ENCODE peak calls at places on chromosomes 6 and 20, in four cellular contexts. R is uterus, Z is upper lobe of right lung, I is fibroblast of lung. K is an unnamed sample.

GRCh38 chr6:124110514-124110913 is 306.8 kb downstream of the NKAIN2 start:
- DNase-seq in R (no peak), Z (no peak), I (no peak), K (no peak)

GRCh38 chr6:39911513-39912125 is 22.6 kb downstream of the MOCS1 start:
- DNase-seq in R (no peak), Z (no peak), I (no peak), K (no peak)

GRCh38 chr20:48189177-48189576 is 403.9 kb upstream of the SULF2 start:
- DNase-seq in R (no peak), Z (no peak), I (peak), K (no peak)

GRCh38 chr6:168150551-168151444 is 71.8 kb upstream of the FRMD1 start:
- DNase-seq in R (peak), Z (peak), I (no peak), K (no peak)

GRCh38 chr6:168576388-168576787 is 135.4 kb downstream of the SMOC2 start:
- DNase-seq in R (no peak), Z (no peak), I (no peak), K (no peak)

GRCh38 chr6:154951400-154952200 is 43.5 kb upstream of the TIAM2 start:
- DNase-seq in R (no peak), Z (no peak), I (no peak), K (no peak)

GRCh38 chr6:30258204-30258603 is 45.0 kb upstream of the TRIM26 start:
- DNase-seq in R (no peak), Z (no peak), I (no peak), K (no peak)

GRCh38 chr20:36109251-36109947 is 45.1 kb upstream of the EPB41L1 start:
- DNase-seq in R (no peak), Z (no peak), I (no peak), K (no peak)

DNA sequence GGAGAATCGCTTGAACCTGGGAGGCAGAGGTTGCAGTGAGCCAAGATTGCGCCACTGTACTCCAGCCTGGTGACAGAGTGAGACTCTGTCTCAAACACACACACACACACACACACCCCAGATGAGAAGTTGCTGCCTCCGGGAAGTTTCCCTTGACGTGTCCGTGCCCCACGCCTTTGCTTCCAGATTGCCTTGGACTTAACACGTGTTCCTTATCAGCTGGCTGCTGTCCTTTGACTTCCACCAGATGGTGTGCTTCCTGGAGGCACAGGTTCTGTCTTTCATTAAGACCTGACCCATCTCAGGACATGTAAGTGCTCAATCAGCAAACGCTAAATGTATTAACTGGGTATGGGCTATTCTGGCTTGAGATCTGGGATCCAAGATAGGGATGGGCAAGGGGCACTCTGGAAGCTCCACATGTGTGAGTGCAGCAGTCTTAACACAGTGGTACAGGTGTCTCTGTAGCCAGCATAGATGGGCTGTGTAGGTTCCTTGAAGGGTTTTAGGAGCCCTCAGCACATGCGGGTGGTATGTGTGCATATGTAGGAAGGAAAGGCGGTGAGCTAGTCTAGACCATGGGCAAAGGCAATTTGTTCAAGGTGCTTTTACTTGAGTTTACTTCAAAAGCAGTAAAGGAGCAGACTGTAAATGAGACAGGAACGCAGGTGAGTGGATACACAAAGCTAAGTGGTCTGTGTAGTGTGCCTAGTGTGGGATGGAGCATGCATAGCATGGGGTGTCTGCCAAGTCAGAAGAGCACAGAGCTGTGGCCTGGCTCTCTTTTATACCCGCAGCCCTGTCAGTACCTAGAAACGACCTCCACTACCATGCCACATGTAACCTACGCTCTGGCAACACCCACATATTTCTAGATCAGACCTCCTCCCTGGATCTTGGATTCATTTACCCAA is 11.6 kb downstream of the PIGT start:
- DNase-seq in R (no peak), Z (no peak), I (no peak), K (no peak)
- H3K27ac ChIP-seq in R (no peak), Z (no peak), I (no peak), K (peak)

DNA sequence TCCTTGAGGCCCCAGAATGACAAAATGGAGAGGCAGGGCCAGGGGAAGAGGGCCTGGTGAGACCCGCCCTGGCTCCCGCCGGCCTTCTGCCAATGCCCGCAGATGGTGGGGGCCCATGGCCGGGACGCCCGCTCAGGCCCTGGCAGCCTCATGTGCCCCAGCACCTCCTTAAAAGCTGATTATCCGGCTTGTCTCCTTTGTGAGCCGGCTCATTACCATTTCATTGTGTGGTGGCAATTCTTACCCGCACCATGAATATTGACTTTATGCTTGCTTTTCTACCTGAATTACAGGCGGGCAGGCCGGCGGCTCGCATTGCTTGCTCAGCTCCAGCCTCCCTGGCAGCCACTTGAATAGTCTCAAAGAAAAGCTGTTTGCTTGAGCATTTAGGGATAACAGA is 119.9 kb upstream of the JAG1 start:
- DNase-seq in R (no peak), Z (no peak), I (no peak), K (no peak)
- H3K27ac ChIP-seq in R (no peak), Z (no peak), I (no peak), K (no peak)

GRCh38 chr6:150979826-150980225 is 114.3 kb downstream of the MTHFD1L start:
- DNase-seq in R (no peak), Z (no peak), I (peak), K (no peak)
- H3K27ac ChIP-seq in R (no peak), Z (no peak), I (no peak), K (no peak)

GRCh38 chr6:33850869-33851541 is 47.2 kb upstream of the MLN start:
- DNase-seq in R (no peak), Z (no peak), I (no peak), K (no peak)
- H3K27ac ChIP-seq in R (no peak), Z (no peak), I (no peak), K (no peak)

DNA sequence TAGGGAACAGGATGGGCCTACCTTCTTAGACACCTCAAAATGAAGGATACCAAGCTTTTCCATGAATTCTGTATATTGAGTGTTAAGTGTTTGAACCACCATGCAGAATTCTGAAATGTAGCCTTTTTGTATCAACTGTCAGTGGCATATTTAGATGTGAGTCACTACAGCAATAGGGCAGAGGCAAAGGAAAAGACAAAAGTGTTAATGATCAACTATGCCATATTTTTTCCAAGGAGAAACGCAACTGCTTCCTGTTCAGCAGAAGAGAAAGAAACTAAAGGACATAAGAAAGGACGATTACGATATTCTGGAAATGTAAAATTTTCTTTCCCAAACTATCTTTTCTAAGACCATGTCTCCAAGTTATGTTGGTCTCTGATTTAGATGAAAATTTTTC is 104.6 kb upstream of the RSPO3 start:
- DNase-seq in R (no peak), Z (no peak), I (no peak), K (no peak)
- H3K27ac ChIP-seq in R (no peak), Z (no peak), I (no peak), K (no peak)

GRCh38 chr6:35018184-35018523 is 123.0 kb downstream of the TCP11 start:
- DNase-seq in R (no peak), Z (no peak), I (no peak), K (no peak)
- H3K27ac ChIP-seq in R (peak), Z (peak), I (peak), K (peak)

GRCh38 chr20:6831461-6831860 is 64.0 kb downstream of the BMP2 start:
- DNase-seq in R (no peak), Z (no peak), I (no peak), K (no peak)

GRCh38 chr20:6832811-6833210 is 65.3 kb downstream of the BMP2 start:
- DNase-seq in R (no peak), Z (no peak), I (no peak), K (no peak)

GRCh38 chr20:6827472-6827871 is 60.0 kb downstream of the BMP2 start:
- DNase-seq in R (no peak), Z (no peak), I (no peak), K (no peak)

GRCh38 chr20:6829510-6830116 is 62.1 kb downstream of the BMP2 start:
- DNase-seq in R (no peak), Z (no peak), I (peak), K (no peak)

GRCh38 chr20:6828794-6829423 is 61.4 kb downstream of the BMP2 start:
- DNase-seq in R (peak), Z (no peak), I (peak), K (peak)
- H3K27ac ChIP-seq in R (no peak), Z (no peak), I (no peak), K (no peak)

DNA sequence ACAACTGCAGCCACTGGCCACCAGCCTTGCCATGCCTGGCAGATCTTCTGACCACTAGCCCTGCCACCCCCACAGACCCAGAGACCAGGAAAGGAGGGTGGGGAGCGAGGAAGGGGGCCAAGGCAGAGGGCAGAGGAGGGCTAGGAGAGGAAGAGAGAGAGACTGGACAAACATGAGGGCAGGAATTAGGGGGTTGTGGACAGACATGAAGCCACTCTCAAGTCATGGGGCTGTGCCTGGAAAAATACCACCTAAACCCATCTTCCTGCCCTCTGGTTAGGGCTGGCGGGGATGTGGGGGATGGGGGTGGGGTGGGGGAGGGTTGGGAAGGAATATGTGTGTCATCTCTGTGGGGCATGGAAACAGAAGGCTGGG is 1.4 kb upstream of the SLC29A1 start:
- DNase-seq in R (no peak), Z (no peak), I (no peak), K (no peak)
- H3K27ac ChIP-seq in R (peak), Z (peak), I (no peak), K (peak)